ENCODE peak calls at places on chromosome 13, in eight cellular contexts. C is colonic mucosa, S is fibroblast of lung, G is gastrocnemius medialis, M is cardiac muscle cell, F is astrocyte, J is aorta, V is lung. H is an unnamed sample. For H3K27me3 and H3K9me3, the result is how much of the 10 kb centered on the place peaks cover.

GRCh38 chr13:113220877-113221276 is 11.5 kb downstream of the CUL4A start:
- DNase-seq in C (no peak), S (peak), G (no peak), M (no peak), F (peak), J (no peak), V (no peak), H (no peak)

GRCh38 chr13:108096301-108096700 is 119.0 kb downstream of the LIG4 start:
- DNase-seq in C (no peak), S (no peak), G (no peak), M (no peak), F (no peak), J (no peak), V (no peak), H (no peak)

GRCh38 chr13:52995946-52996345 is 32.7 kb upstream of the OLFM4 start:
- DNase-seq in C (no peak), S (no peak), G (no peak), M (no peak), F (no peak), J (no peak), V (no peak), H (no peak)

GRCh38 chr13:44703371-44703770 is 127.2 kb upstream of the TSC22D1 start:
- DNase-seq in C (no peak), S (peak), G (no peak), M (peak), F (peak), J (no peak), V (no peak), H (no peak)

GRCh38 chr13:60646600-60646999 is 249.6 kb downstream of the TDRD3 start:
- DNase-seq in C (no peak), S (no peak), G (no peak), M (no peak), F (no peak), J (no peak), V (no peak), H (no peak)

GRCh38 chr13:82501804-82502203 is 1380.5 kb downstream of the SLITRK1 start:
- DNase-seq in C (no peak), S (no peak), G (no peak), M (no peak), F (no peak), J (no peak), V (no peak), H (no peak)

GRCh38 chr13:97971519-97971918 is 18.0 kb downstream of the IPO5 start:
- DNase-seq in C (no peak), S (no peak), G (no peak), M (no peak), F (no peak), J (no peak), V (no peak), H (no peak)

GRCh38 chr13:100828226-100828625 is 153.6 kb upstream of the TMTC4 start:
- DNase-seq in C (no peak), S (no peak), G (no peak), M (peak), F (no peak), J (no peak), V (no peak), H (no peak)

GRCh38 chr13:72565893-72566292 is 161.5 kb downstream of the MZT1 start:
- DNase-seq in C (no peak), S (peak), G (no peak), M (peak), F (peak), J (no peak), V (no peak), H (no peak)

GRCh38 chr13:20198781-20199180 is 6.0 kb upstream of the GJB2 start:
- DNase-seq in C (no peak), S (no peak), G (no peak), M (no peak), F (peak), J (no peak), V (no peak), H (no peak)

GRCh38 chr13:46586766-46587509 is 34.0 kb downstream of the LRCH1 start:
- DNase-seq in C (no peak), S (no peak), G (no peak), M (no peak), F (peak), J (no peak), V (no peak), H (peak)

GRCh38 chr13:58704953-58705352 is 1073.4 kb downstream of the PCDH17 start:
- DNase-seq in C (no peak), S (no peak), G (no peak), M (no peak), F (no peak), J (no peak), V (no peak), H (no peak)

GRCh38 chr13:35953537-35954206 is 177.5 kb downstream of the DCLK1 start:
- DNase-seq in C (peak), S (peak), G (peak), M (peak), F (peak), J (peak), V (peak), H (peak)
- H3K4me3 ChIP-seq in C (no peak), S (no peak), G (no peak), M (no peak), F (peak), J (no peak), V (no peak), H (no peak)

DNA sequence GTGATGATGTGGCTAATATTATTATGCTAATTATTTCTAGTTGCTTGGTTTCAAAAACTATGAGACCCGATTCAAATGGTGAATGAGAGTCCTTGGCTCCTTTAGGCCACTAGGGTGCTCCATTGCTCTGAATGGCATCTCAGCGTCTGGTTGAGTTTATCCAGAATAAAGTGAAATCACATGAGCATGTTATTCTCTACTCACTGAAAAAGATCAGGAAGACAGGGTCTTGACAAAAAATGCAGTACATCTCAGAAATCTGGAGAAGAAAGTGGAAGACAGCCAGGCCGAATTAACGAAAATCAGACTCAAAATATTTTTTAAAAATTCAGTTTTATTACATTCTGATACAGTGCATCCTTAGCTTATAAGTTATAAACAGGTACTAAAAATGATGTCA is 516.2 kb downstream of the MYO16 start:
- DNase-seq in C (peak), S (peak), G (no peak), M (peak), F (peak), J (no peak), V (no peak), H (no peak)
- H3K27me3 ChIP-seq in C (under half), S (under half), G (under half), M (under half), F (under half), J (under half), V (under half), H (under half)

DNA sequence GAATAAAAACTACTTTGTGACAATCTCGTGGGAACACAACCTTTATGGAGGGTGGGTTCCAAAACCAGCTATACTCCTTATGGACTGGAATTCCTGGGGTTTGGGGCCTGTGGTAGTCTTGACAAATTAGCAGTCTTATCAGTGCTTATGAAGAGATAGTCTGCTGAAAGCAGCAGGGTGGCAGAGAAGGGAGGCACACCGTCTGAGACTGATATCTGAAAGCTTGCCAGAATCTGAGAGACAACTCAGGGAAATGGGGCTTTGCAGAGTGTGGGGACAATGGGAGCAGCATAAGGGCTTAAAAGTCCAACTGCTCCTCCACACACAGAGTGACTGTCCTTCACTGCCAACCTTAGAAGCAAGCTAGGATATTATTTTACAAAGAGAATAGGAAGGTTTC is 95.9 kb downstream of the UGGT2 start:
- DNase-seq in C (no peak), S (no peak), G (no peak), M (no peak), F (no peak), J (no peak), V (no peak), H (no peak)
- H3K9me3 ChIP-seq in C (under half), S (under half), G (under half), M (under half), F (under half), J (under half), V (under half), H (under half)

GRCh38 chr13:31172535-31172934 is 10.8 kb upstream of the HSPH1 start:
- DNase-seq in C (no peak), S (peak), G (no peak), M (peak), F (peak), J (no peak), V (no peak), H (peak)
- H3K4me3 ChIP-seq in C (no peak), S (no peak), G (no peak), M (no peak), F (no peak), J (no peak), V (no peak), H (no peak)

DNA sequence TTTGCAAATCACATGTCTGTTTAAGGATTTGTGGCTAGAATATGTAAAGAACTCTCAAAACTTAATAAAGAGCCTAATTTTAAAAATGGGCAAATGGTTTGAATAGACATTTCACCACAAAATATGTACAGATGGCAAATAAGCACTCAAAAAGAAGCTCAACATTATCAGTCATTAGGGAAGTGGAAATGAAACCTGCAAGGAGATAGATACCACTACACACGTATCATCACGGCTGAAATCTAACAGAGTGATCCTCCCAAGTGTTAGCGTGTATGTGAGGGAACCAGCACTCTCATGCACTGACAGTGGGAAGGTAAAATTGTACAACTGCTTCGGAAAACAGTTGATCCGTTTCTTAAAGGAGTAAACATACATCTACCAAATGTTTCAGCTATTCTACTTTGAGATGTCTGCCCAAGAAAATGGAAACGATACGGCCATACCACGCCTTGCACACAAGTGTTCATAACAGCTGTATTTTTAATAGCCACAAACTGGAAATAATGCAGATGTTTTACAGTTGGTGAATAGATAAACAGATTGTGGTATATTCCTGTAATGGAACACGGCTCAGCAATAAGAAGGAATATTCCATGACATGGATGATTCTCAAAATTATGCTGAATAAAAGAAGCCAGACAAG is 14.5 kb downstream of the ARHGEF7 start:
- DNase-seq in C (no peak), S (no peak), G (no peak), M (no peak), F (no peak), J (no peak), V (no peak), H (no peak)
- H3K27me3 ChIP-seq in C (under half), S (under half), G (under half), M (under half), F (under half), J (under half), V (under half), H (under half)

GRCh38 chr13:19060311-19061002 is 121.2 kb downstream of the TUBA3C start:
- DNase-seq in C (no peak), S (no peak), G (no peak), M (no peak), F (no peak), J (no peak), V (peak), H (no peak)
- H3K9me3 ChIP-seq in C (under half), S (under half), G (under half), M (under half), F (under half), J (under half), V (under half), H (under half)

DNA sequence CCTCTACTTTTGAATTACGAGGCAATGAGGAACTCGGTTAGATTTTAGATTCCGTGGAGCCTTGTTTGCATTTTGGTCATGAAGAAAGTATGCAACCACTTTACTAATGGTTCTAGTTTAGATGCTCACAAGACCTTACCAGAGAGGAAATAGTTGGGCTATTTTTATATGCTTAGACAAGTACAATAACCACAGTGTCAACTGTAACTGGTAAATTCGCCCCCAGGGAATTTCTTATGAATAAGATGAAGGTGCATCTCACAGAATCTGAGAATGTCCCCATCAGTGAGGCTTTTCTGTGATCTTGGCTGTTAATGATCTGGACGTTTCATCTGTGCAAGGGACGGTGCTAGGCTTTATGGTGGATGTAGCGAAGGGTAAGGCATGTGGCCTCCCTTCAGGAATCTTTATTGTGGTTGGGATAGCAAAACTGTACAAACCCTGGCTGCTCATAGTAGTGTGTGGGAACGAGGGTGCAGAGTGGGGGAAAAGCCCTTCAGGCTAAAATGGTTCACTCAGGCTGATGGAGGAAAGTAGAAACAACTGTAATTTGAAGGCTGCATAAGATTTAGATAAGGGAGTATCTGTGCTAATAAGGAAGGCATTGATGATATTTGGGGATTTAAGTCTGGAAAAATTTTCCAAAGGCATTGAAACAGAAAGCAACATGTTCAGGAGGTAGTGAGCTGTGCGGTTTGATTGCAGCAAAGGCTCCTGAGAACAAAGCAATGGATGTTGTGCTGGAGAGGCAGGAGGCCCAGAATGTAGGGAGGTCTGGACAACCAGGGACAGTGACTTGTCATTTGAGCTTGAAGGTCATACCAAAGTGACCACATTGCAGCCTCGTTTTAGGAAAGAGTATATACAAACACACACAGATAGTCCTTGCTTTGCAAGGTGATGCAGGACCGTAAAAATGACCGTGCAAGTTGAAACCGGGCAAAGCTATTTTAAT is 28.4 kb downstream of the UBAC2 start:
- DNase-seq in C (no peak), S (peak), G (no peak), M (no peak), F (peak), J (no peak), V (no peak), H (no peak)
- H3K4me3 ChIP-seq in C (no peak), S (no peak), G (no peak), M (no peak), F (peak), J (no peak), V (no peak), H (no peak)

GRCh38 chr13:26050568-26051230 is 1.1 kb downstream of the SHISA2 start:
- DNase-seq in C (no peak), S (no peak), G (peak), M (peak), F (peak), J (no peak), V (peak), H (no peak)
- H3K27me3 ChIP-seq in C (under half), S (under half), G (under half), M (under half), F (under half), J (under half), V (under half), H (under half)

GRCh38 chr13:48603375-48603774 is 50.4 kb upstream of the CYSLTR2 start:
- DNase-seq in C (no peak), S (no peak), G (no peak), M (no peak), F (no peak), J (no peak), V (no peak), H (no peak)
- H3K9me3 ChIP-seq in C (under half), S (under half), G (under half), M (under half), F (under half), J (under half), V (under half), H (under half)

GRCh38 chr13:21328836-21329477 is 130.1 kb downstream of the ZDHHC20 start:
- DNase-seq in C (no peak), S (no peak), G (no peak), M (no peak), F (no peak), J (no peak), V (no peak), H (no peak)

GRCh38 chr13:21322988-21323387 is 136.1 kb downstream of the ZDHHC20 start:
- DNase-seq in C (no peak), S (no peak), G (no peak), M (no peak), F (no peak), J (no peak), V (no peak), H (no peak)

GRCh38 chr13:21324793-21325192 is 134.3 kb downstream of the ZDHHC20 start:
- DNase-seq in C (no peak), S (no peak), G (no peak), M (no peak), F (no peak), J (no peak), V (no peak), H (no peak)

GRCh38 chr13:21328201-21328600 is 130.9 kb downstream of the ZDHHC20 start:
- DNase-seq in C (no peak), S (no peak), G (no peak), M (no peak), F (no peak), J (no peak), V (no peak), H (no peak)

DNA sequence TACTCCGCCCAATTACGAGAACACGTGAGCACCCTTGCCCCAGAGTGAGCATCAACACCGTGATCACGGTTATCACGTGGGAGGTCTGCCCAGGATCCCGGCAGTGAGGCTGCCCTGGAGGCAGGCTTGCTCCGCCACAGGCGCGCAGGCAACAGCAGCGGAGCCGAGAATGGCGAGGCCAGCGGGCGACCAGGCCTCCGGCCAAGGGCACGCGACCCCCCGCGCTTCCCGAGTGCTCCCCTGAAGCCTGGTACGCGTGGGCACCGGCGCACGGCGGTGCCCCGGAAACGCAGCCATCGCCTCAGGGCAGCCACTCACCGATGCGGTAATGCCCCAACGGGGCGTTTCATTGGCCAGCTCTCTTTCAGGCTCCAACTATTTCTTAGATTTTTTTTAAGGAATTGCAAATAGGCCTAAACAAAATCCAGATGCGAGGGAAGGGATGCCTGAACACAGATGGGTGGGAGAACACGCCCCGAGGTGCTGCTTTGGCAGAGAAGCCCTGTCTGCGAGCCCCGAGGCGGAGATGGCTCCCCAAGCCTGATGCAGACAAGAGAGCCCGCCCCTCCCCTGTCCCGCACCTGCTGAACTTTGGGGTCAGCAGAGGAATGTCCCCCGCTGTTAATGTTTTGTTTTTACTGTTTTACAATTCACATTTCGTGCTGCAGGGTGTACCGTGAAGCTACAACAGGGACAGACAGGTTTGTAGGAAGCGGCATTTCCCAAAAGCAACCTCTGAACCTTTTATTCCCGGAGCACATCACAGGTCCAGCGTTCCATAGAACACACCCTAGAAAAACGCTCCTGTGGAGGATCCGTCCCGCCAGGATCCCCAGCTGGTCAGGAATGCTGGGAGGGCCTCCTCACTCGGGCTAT is 132.7 kb downstream of the ZDHHC20 start:
- DNase-seq in C (peak), S (peak), G (no peak), M (peak), F (peak), J (no peak), V (no peak), H (no peak)
- H3K4me3 ChIP-seq in C (peak), S (peak), G (no peak), M (peak), F (peak), J (peak), V (peak), H (no peak)